ENCODE peak calls at places on chromosomes 2 and 18, in ten cellular contexts. A, C, I, Q, V, D, Y, L, J and P are unnamed samples.

GRCh38 chr18:5196253-5197031 is 615 bp downstream of the AKAIN1 start:
- DNase-seq in A (no peak), C (no peak), I (no peak), Q (no peak), V (no peak), D (no peak), Y (no peak), L (no peak), J (no peak), P (no peak)

GRCh38 chr2:85717308-85718005 is 23.3 kb downstream of the GNLY start:
- DNase-seq in A (no peak), C (no peak), I (no peak), Q (no peak), V (no peak), D (no peak), Y (no peak), L (no peak), J (no peak), P (no peak)

GRCh38 chr18:59416818-59417217 is 57.8 kb upstream of the LMAN1 start:
- DNase-seq in A (no peak), C (no peak), I (no peak), Q (no peak), V (peak), D (no peak), Y (peak), L (no peak), J (no peak), P (no peak)

GRCh38 chr2:106108351-106108750 is 85.8 kb downstream of the UXS1 start:
- DNase-seq in A (no peak), C (no peak), I (peak), Q (no peak), V (peak), D (no peak), Y (peak), L (peak), J (no peak), P (no peak)

GRCh38 chr2:171081649-171082111 is 79.0 kb downstream of the TLK1 start:
- DNase-seq in A (no peak), C (no peak), I (no peak), Q (no peak), V (no peak), D (no peak), Y (no peak), L (no peak), J (no peak), P (no peak)

GRCh38 chr2:34012728-34013302 is 413.7 kb upstream of the FAM98A start:
- DNase-seq in A (peak), C (peak), I (peak), Q (no peak), V (peak), D (no peak), Y (peak), L (peak), J (no peak), P (peak)

GRCh38 chr2:40668435-40668834 is 216.5 kb upstream of the SLC8A1 start:
- DNase-seq in A (peak), C (no peak), I (no peak), Q (no peak), V (peak), D (no peak), Y (peak), L (no peak), J (no peak), P (no peak)

GRCh38 chr2:218257390-218257981 is 3.3 kb upstream of the GPBAR1 start:
- DNase-seq in A (peak), C (peak), I (no peak), Q (peak), V (peak), D (no peak), Y (no peak), L (peak), J (peak), P (no peak)

GRCh38 chr2:216807861-216808272 is 52.0 kb downstream of the TNP1 start:
- DNase-seq in A (no peak), C (no peak), I (no peak), Q (no peak), V (peak), D (peak), Y (peak), L (no peak), J (no peak), P (peak)

GRCh38 chr2:25252291-25253152 is 84.1 kb upstream of the POMC start:
- DNase-seq in A (peak), C (peak), I (peak), Q (no peak), V (peak), D (peak), Y (peak), L (peak), J (no peak), P (peak)

GRCh38 chr2:69692424-69692823 is 48.9 kb upstream of the AAK1 start:
- DNase-seq in A (no peak), C (no peak), I (no peak), Q (no peak), V (peak), D (no peak), Y (peak), L (no peak), J (no peak), P (no peak)

GRCh38 chr2:189276277-189276676 is 96.7 kb upstream of the COL5A2 start:
- DNase-seq in A (no peak), C (no peak), I (no peak), Q (no peak), V (peak), D (no peak), Y (peak), L (no peak), J (no peak), P (no peak)

GRCh38 chr18:48785091-48785614 is 165.6 kb downstream of the SMAD7 start:
- DNase-seq in A (peak), C (peak), I (no peak), Q (peak), V (no peak), D (no peak), Y (no peak), L (no peak), J (no peak), P (no peak)

GRCh38 chr2:197010200-197011020 is 83.9 kb upstream of the PGAP1 start:
- DNase-seq in A (no peak), C (no peak), I (no peak), Q (no peak), V (no peak), D (no peak), Y (no peak), L (no peak), J (no peak), P (no peak)

GRCh38 chr2:135009339-135009738 is 37.9 kb downstream of the MAP3K19 start:
- DNase-seq in A (no peak), C (no peak), I (no peak), Q (no peak), V (no peak), D (no peak), Y (no peak), L (no peak), J (no peak), P (no peak)

GRCh38 chr2:237588044-237588696 is 2.4 kb downstream of the RAB17 start:
- DNase-seq in A (no peak), C (no peak), I (no peak), Q (no peak), V (no peak), D (no peak), Y (no peak), L (no peak), J (no peak), P (no peak)

GRCh38 chr18:23718243-23718720 is 29.0 kb downstream of the LAMA3 start:
- DNase-seq in A (no peak), C (no peak), I (peak), Q (no peak), V (peak), D (no peak), Y (peak), L (no peak), J (no peak), P (no peak)

GRCh38 chr2:216710531-216711282 is 15.4 kb upstream of the IGFBP5 start:
- DNase-seq in A (peak), C (no peak), I (peak), Q (no peak), V (peak), D (no peak), Y (peak), L (no peak), J (no peak), P (no peak)

GRCh38 chr2:15527074-15527739 is 33.9 kb downstream of the NBAS start:
- DNase-seq in A (no peak), C (no peak), I (no peak), Q (no peak), V (no peak), D (no peak), Y (peak), L (peak), J (no peak), P (no peak)

GRCh38 chr18:76979111-76979751 is 153.4 kb downstream of the MBP start:
- DNase-seq in A (no peak), C (no peak), I (no peak), Q (no peak), V (no peak), D (no peak), Y (no peak), L (no peak), J (no peak), P (no peak)

GRCh38 chr18:27713727-27714080 is 463.2 kb downstream of the CDH2 start:
- DNase-seq in A (no peak), C (no peak), I (peak), Q (no peak), V (peak), D (peak), Y (peak), L (no peak), J (no peak), P (peak)

GRCh38 chr2:20213651-20214565 is 11.0 kb downstream of the SDC1 start:
- DNase-seq in A (no peak), C (peak), I (no peak), Q (no peak), V (no peak), D (peak), Y (no peak), L (no peak), J (no peak), P (peak)

GRCh38 chr2:67952066-67952465 is 110.7 kb downstream of the C1D start:
- DNase-seq in A (no peak), C (no peak), I (no peak), Q (no peak), V (no peak), D (no peak), Y (no peak), L (no peak), J (no peak), P (no peak)

GRCh38 chr18:2316686-2317308 is 254.5 kb downstream of the METTL4 start:
- DNase-seq in A (peak), C (no peak), I (no peak), Q (no peak), V (no peak), D (no peak), Y (no peak), L (no peak), J (no peak), P (no peak)

GRCh38 chr18:12884521-12885323 is 685 bp upstream of the PTPN2 start:
- DNase-seq in A (no peak), C (no peak), I (no peak), Q (no peak), V (peak), D (no peak), Y (no peak), L (no peak), J (no peak), P (peak)